ENCODE peak calls at places on chromosomes 7 and 10, in four cellular contexts. U is mucosa of gallbladder; H is stimulated activated CD8-positive, alpha-beta memory T cell treated with anti-CD3 and anti-CD28 coated beads, Interleukin-4, amount 100 ng/mL, for 24 hours; W is GM12892. F is an unnamed sample.

GRCh38 chr7:45021604-45022296 is 21.7 kb downstream of the CCM2 start:
- DNase-seq in W (no peak), U (no peak), H (no peak), F (peak; percentile 37)

GRCh38 chr10:11335167-11335652 is 276.2 kb downstream of the USP6NL start:
- DNase-seq in H (no peak), W (no peak), U (no peak), F (no peak)

GRCh38 chr10:51708609-51709008 is 9.2 kb upstream of the CSTF2T start:
- DNase-seq in H (no peak), U (no peak), W (no peak), F (no peak)

GRCh38 chr7:107130487-107131220 is 38.1 kb upstream of the HBP1 start:
- DNase-seq in U (no peak), H (no peak), W (no peak), F (no peak)

GRCh38 chr7:159093351-159093971 is 51.2 kb downstream of the VIPR2 start:
- DNase-seq in H (no peak), W (no peak), U (no peak), F (no peak)

GRCh38 chr10:86234102-86234501 is 132.5 kb downstream of the GRID1 start:
- DNase-seq in W (no peak), H (no peak), U (no peak), F (no peak)

GRCh38 chr10:73837072-73837471 is 25.7 kb upstream of the NDST2 start:
- DNase-seq in U (no peak), H (no peak), W (no peak), F (no peak)

GRCh38 chr10:48745662-48746245 is 61.1 kb downstream of the WDFY4 start:
- DNase-seq in H (no peak), W (no peak), U (no peak), F (no peak)

GRCh38 chr10:13651969-13652720 is 65.4 kb downstream of the PRPF18 start:
- DNase-seq in U (no peak), H (no peak), W (no peak), F (no peak)

GRCh38 chr10:73910401-73910763 is 550 bp upstream of the PLAU start:
- DNase-seq in U (no peak), W (no peak), H (no peak), F (no peak)

GRCh38 chr7:66627876-66628360 is 763 bp upstream of the KCTD7 start:
- DNase-seq in H (no peak), U (peak; percentile 17), W (no peak), F (peak; percentile 70)

GRCh38 chr7:21412291-21412896 is 15.5 kb upstream of the SP4 start:
- DNase-seq in H (no peak), W (no peak), U (no peak), F (no peak)

GRCh38 chr7:66768865-66769832 is 28.6 kb downstream of the RABGEF1 start:
- DNase-seq in U (no peak), W (no peak), H (no peak), F (no peak)

GRCh38 chr7:28392289-28392688 is 20.0 kb upstream of the CREB5 start:
- DNase-seq in W (no peak), H (no peak), U (no peak), F (no peak)

GRCh38 chr7:159022238-159022993 is 122.3 kb downstream of the VIPR2 start:
- DNase-seq in U (no peak), W (no peak), H (no peak), F (no peak)

GRCh38 chr7:83574616-83575015 is 74.3 kb downstream of the SEMA3E start:
- DNase-seq in U (no peak), H (no peak), W (no peak), F (no peak)

GRCh38 chr10:71005337-71006305 is 117.3 kb upstream of the PCBD1 start:
- DNase-seq in W (no peak), H (no peak), U (no peak), F (no peak)

GRCh38 chr7:50793115-50793946 is 10.6 kb upstream of the GRB10 start:
- DNase-seq in W (no peak), U (peak; percentile 68), H (no peak), F (peak; percentile 96)

GRCh38 chr10:97428572-97428981 is 2.6 kb downstream of the PGAM1 start:
- DNase-seq in W (no peak), U (no peak), H (no peak), F (no peak)

GRCh38 chr10:19041176-19041575 is 7.4 kb upstream of the MALRD1 start:
- DNase-seq in U (no peak), H (no peak), W (no peak), F (no peak)

GRCh38 chr7:45402480-45403218 is 171.5 kb upstream of the ADCY1 start:
- DNase-seq in U (no peak), H (no peak), W (no peak), F (no peak)

GRCh38 chr10:63753807-63754206 is 232.6 kb downstream of the REEP3 start:
- DNase-seq in H (no peak), W (no peak), U (no peak), F (no peak)

GRCh38 chr7:7002416-7003062 is 176.5 kb upstream of the CCZ1B start:
- DNase-seq in U (no peak), W (no peak), H (no peak), F (no peak)

GRCh38 chr10:35607475-35608316 is 2.6 kb downstream of the GJD4 start:
- DNase-seq in W (no peak), U (no peak), H (no peak), F (no peak)